ENCODE peak calls at places on chromosome 18, in eight cellular contexts. Y, L, D, W, O, A, E and H are unnamed samples.

GRCh38 chr18:38023871-38024270 is 458.3 kb upstream of the CELF4 start:
- DNase-seq in Y (no peak), L (no peak), D (no peak), W (no peak), O (peak; percentile 66), A (no peak), E (no peak), H (no peak)

GRCh38 chr18:62442391-62442790 is 80.4 kb upstream of the ZCCHC2 start:
- DNase-seq in Y (no peak), L (no peak), D (no peak), W (no peak), O (no peak), A (no peak), E (no peak), H (no peak)

GRCh38 chr18:28176674-28176932 is 327 bp downstream of the CDH2 start:
- DNase-seq in Y (no peak), L (no peak), D (no peak), W (no peak), O (peak; percentile 34), A (no peak), E (no peak), H (no peak)

GRCh38 chr18:22505136-22505535 is 87.4 kb upstream of the CTAGE1 start:
- DNase-seq in Y (no peak), L (no peak), D (no peak), W (peak; percentile 38), O (peak; percentile 6), A (no peak), E (no peak), H (no peak)

GRCh38 chr18:13112982-13113381 is 105.6 kb upstream of the LDLRAD4 start:
- DNase-seq in Y (no peak), L (peak; percentile 54), D (peak; percentile 89), W (peak; percentile 33), O (peak; percentile 42), A (peak; percentile 16), E (peak; percentile 66), H (no peak)

GRCh38 chr18:13563390-13563805 is 163.0 kb downstream of the FAM210A start:
- DNase-seq in Y (no peak), L (no peak), D (no peak), W (no peak), O (peak; percentile 41), A (no peak), E (no peak), H (peak; percentile 85)

GRCh38 chr18:55777666-55778304 is 189.8 kb upstream of the TCF4 start:
- DNase-seq in Y (no peak), L (no peak), D (no peak), W (no peak), O (no peak), A (no peak), E (no peak), H (no peak)

GRCh38 chr18:6816154-6816553 is 86.6 kb downstream of the ARHGAP28 start:
- DNase-seq in Y (no peak), L (no peak), D (no peak), W (no peak), O (no peak), A (no peak), E (no peak), H (no peak)

GRCh38 chr18:76573325-76574025 is 78.4 kb upstream of the ZNF516 start:
- DNase-seq in Y (no peak), L (peak; percentile 15), D (no peak), W (peak; percentile 86), O (peak; percentile 77), A (no peak), E (peak; percentile 51), H (no peak)